ENCODE peak calls at places on chromosomes 7 and 10, in four cellular contexts. Q, C, S and T are unnamed samples.

GRCh38 chr7:137342340-137342739 is 1.2 kb downstream of the PTN start:
- DNase-seq in Q (no peak), C (no peak), S (no peak), T (no peak)

GRCh38 chr7:9983048-9983447 is 990.6 kb upstream of the PHF14 start:
- DNase-seq in Q (no peak), C (no peak), S (no peak), T (no peak)

GRCh38 chr10:53770903-53771302 is 998.3 kb upstream of the MBL2 start:
- DNase-seq in Q (no peak), C (no peak), S (no peak), T (no peak)

GRCh38 chr7:151951672-151952338 is 4.4 kb upstream of the GALNTL5 start:
- DNase-seq in Q (no peak), C (no peak), S (no peak), T (no peak)

GRCh38 chr10:88156341-88156740 is 292.9 kb downstream of the PTEN start:
- DNase-seq in Q (no peak), C (no peak), S (no peak), T (no peak)

GRCh38 chr10:33559105-33559504 is 224.6 kb upstream of the NRP1 start:
- DNase-seq in Q (no peak), C (no peak), S (no peak), T (no peak)

GRCh38 chr7:35975851-35976454 is 175.1 kb downstream of the SEPTIN7 start:
- DNase-seq in Q (no peak), C (peak), S (no peak), T (no peak)

GRCh38 chr7:26493737-26494423 is 202.2 kb downstream of the SNX10 start:
- DNase-seq in Q (no peak), C (no peak), S (no peak), T (no peak)

GRCh38 chr10:129599160-129599559 is 132.1 kb downstream of the MGMT start:
- DNase-seq in Q (no peak), C (no peak), S (no peak), T (no peak)

GRCh38 chr7:30166155-30166840 is 31.5 kb downstream of the MTURN start:
- DNase-seq in Q (no peak), C (no peak), S (peak), T (no peak)

GRCh38 chr7:30169585-30169978 is 34.8 kb downstream of the MTURN start:
- DNase-seq in Q (no peak), C (no peak), S (no peak), T (no peak)

GRCh38 chr7:30166841-30167235 is 32.1 kb downstream of the MTURN start:
- DNase-seq in Q (no peak), C (no peak), S (no peak), T (no peak)

GRCh38 chr7:30170460-30171197 is 35.8 kb downstream of the MTURN start:
- DNase-seq in Q (no peak), C (no peak), S (no peak), T (no peak)

DNA sequence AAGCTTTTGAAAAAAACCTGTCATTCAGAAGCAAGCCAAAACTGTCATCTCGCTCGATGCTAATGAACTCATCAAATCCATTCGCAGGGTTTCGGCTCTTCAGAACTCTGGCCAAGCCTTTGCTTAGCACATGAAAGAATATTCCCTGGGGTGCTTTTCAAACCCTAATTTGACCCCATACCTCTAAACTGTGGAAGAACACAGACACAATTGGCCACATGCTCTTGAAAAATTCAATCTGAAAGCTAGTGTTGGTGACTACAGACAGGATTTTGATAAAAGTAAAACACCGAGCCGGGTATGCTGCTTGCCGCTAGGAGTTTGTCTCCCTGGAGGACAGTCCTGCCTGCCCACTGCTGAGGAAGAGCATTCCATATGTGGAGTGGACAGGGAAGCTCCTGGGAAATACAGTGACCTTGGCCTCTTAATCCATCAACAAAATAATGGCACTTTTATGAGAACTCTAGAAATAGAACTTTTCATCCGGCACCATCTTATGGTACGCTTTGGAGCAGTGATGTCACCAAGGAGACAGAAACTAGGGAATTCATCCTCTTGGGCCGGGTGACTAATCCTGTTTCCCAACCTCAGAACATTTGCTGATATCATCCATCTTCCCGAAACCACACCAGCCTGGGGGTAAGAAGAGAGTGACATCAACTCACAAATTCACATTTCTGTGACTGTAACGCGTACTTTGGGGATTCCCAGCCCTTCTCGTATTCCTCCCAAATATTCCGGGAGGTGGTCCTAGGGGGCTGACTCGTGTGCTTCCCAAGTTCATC is 34.2 kb downstream of the MTURN start:
- DNase-seq in Q (no peak), C (no peak), S (no peak), T (no peak)
- TF ChIP-seq CTCF in Q (no peak), C (no peak), S (no peak), T (no peak)

GRCh38 chr10:72123616-72124015 is 35.3 kb upstream of the SPOCK2 start:
- DNase-seq in Q (no peak), C (no peak), S (no peak), T (no peak)

GRCh38 chr10:72127571-72127970 is 39.2 kb upstream of the SPOCK2 start:
- DNase-seq in Q (no peak), C (no peak), S (no peak), T (no peak)

GRCh38 chr10:72124984-72125383 is 36.6 kb upstream of the SPOCK2 start:
- DNase-seq in Q (no peak), C (no peak), S (no peak), T (no peak)

GRCh38 chr10:72126872-72127232 is 38.5 kb upstream of the SPOCK2 start:
- DNase-seq in Q (no peak), C (no peak), S (no peak), T (no peak)

GRCh38 chr10:72126184-72126871 is 38.0 kb upstream of the SPOCK2 start:
- DNase-seq in Q (no peak), C (no peak), S (no peak), T (no peak)
- TF ChIP-seq CTCF in Q (peak), C (peak), S (peak), T (peak)

DNA sequence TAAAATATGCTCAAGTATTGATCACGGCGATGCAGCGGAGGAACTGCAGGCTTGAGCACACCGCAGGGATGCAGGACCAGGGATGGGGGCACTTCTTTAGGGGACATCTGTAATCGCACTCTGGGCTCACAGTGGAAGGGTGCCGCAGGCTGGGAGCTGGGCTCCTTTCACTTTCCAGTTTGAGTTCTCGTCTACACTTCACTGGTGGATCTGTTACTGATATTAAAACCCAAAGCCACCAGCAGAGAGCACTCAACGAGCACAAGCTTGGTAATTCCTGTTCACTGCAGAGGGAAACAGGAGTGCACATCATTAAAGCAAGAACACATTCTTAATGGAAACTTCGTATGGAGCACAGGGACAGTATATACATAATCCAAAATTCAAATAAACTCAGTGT is 91.3 kb downstream of the PARD3 start:
- DNase-seq in Q (no peak), C (peak), S (peak), T (no peak)
- TF ChIP-seq CTCF in Q (peak), C (peak), S (peak), T (peak)

GRCh38 chr10:43202224-43202656 is 64.0 kb downstream of the CSGALNACT2 start:
- DNase-seq in Q (peak), C (peak), S (peak), T (peak)
- TF ChIP-seq CTCF in Q (peak), C (peak), S (peak), T (no peak)

GRCh38 chr7:87625101-87625500 is 3.1 kb upstream of the RUNDC3B start:
- DNase-seq in Q (no peak), C (no peak), S (no peak), T (no peak)

GRCh38 chr7:87627634-87627994 is 584 bp upstream of the RUNDC3B start:
- DNase-seq in Q (peak), C (no peak), S (no peak), T (no peak)

GRCh38 chr7:87628780-87629569 is 777 bp downstream of the RUNDC3B start:
- DNase-seq in Q (peak), C (peak), S (peak), T (no peak)

GRCh38 chr7:87624628-87625027 is 3.6 kb upstream of the RUNDC3B start:
- DNase-seq in Q (no peak), C (no peak), S (no peak), T (no peak)
- TF ChIP-seq CTCF in Q (no peak), C (no peak), S (no peak), T (peak)

DNA sequence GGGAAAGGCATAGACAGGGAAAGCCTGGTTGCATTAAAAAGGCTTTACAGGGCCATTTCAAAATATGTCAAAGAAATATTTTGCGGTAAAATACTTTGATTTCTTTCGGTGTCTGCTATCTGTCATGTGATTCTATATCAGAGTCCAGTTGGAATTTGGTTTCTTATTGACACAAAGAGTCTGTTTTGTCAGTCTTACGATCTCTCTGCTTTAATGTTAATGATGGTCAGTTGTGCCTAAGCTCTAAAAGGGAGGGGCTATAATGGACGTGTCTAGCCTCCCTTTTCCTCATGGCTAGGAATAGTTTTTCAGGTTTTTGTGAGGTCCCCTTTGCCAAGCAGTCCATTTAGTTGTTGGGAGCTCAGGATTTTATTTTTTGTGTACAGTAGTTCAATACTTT is 31.5 kb downstream of the ORC5 start:
- DNase-seq in Q (no peak), C (no peak), S (no peak), T (no peak)
- TF ChIP-seq CTCF in Q (no peak), C (no peak), S (no peak), T (no peak)

GRCh38 chr10:89954787-89955566 is 253.6 kb downstream of the KIF20B start:
- DNase-seq in Q (no peak), C (no peak), S (no peak), T (no peak)
- TF ChIP-seq CTCF in Q (no peak), C (no peak), S (peak), T (peak)

GRCh38 chr7:131076032-131076431 is 251.6 kb upstream of the MKLN1 start:
- DNase-seq in Q (no peak), C (no peak), S (no peak), T (no peak)
- TF ChIP-seq CTCF in Q (no peak), C (no peak), S (no peak), T (no peak)

GRCh38 chr10:86709786-86710185 is 41.5 kb downstream of the LDB3 start:
- DNase-seq in Q (no peak), C (no peak), S (no peak), T (no peak)

GRCh38 chr10:86711957-86712708 is 43.8 kb downstream of the LDB3 start:
- DNase-seq in Q (peak), C (peak), S (no peak), T (peak)

GRCh38 chr10:86710987-86711236 is 42.6 kb downstream of the LDB3 start:
- DNase-seq in Q (no peak), C (no peak), S (no peak), T (no peak)

GRCh38 chr10:86708783-86709778 is 40.8 kb downstream of the LDB3 start:
- DNase-seq in Q (no peak), C (no peak), S (no peak), T (no peak)

GRCh38 chr10:86711237-86711956 is 43.1 kb downstream of the LDB3 start:
- DNase-seq in Q (peak), C (peak), S (peak), T (peak)
- TF ChIP-seq CTCF in Q (peak), C (peak), S (peak), T (peak)

DNA sequence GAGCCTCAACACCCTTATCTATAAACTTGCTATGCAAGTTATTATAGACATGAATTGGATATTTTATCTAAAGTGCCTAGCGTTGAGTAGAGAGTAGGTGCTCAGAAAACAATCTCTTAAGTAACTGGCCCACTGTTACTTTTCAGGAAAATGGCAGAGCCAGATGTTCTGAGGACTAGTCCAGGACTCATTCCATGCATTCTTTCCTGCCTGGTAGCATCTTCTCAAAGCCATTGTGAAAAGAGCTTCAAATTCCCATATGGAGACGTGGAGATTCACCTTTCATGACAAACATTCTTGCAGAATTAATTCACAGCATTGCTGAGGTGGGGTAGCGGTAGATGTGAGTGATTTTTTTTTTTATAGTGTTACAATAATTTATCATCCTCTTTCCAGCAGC is 35.9 kb upstream of the ITPRID1 start:
- DNase-seq in Q (no peak), C (no peak), S (no peak), T (no peak)
- TF ChIP-seq CTCF in Q (no peak), C (no peak), S (no peak), T (no peak)